ENCODE peak calls at places on chromosomes 4 and X, in eight cellular contexts. One of them, this sample, is unnamed. For H4K20me1, the result is how much of the 10 kb centered on the place peaks cover.

GRCh38 chr4:185309770-185310169 is 86.0 kb downstream of the LRP2BP start:
- DNase-seq in OCI-LY7: peak
- DNase-seq in MM.1S: peak
- DNase-seq in HCT116: no peak
- DNase-seq in PC-3: no peak
- DNase-seq in hepatocyte: no peak
- DNase-seq in GM23248: no peak
- DNase-seq in GM23338: no peak
- DNase-seq in this sample: no peak

GRCh38 chr4:8649631-8650261 is 57.2 kb downstream of the CPZ start:
- DNase-seq in OCI-LY7: no peak
- DNase-seq in MM.1S: no peak
- DNase-seq in HCT116: no peak
- DNase-seq in PC-3: no peak
- DNase-seq in hepatocyte: no peak
- DNase-seq in GM23248: no peak
- DNase-seq in GM23338: no peak
- DNase-seq in this sample: no peak

GRCh38 chr4:13543648-13544555 is at the start of gene NKX3-2:
- DNase-seq in OCI-LY7: no peak
- DNase-seq in MM.1S: no peak
- DNase-seq in HCT116: no peak
- DNase-seq in PC-3: peak
- DNase-seq in hepatocyte: peak
- DNase-seq in GM23248: peak
- DNase-seq in GM23338: peak
- DNase-seq in this sample: peak

GRCh38 chr4:177367336-177367735 is 57.7 kb downstream of the NEIL3 start:
- DNase-seq in OCI-LY7: peak
- DNase-seq in MM.1S: no peak
- DNase-seq in HCT116: no peak
- DNase-seq in PC-3: peak
- DNase-seq in hepatocyte: no peak
- DNase-seq in GM23248: peak
- DNase-seq in GM23338: peak
- DNase-seq in this sample: peak

GRCh38 chr4:173181769-173182374 is 13.3 kb downstream of the GALNT7 start:
- DNase-seq in OCI-LY7: no peak
- DNase-seq in MM.1S: no peak
- DNase-seq in HCT116: peak
- DNase-seq in PC-3: peak
- DNase-seq in hepatocyte: no peak
- DNase-seq in GM23248: peak
- DNase-seq in GM23338: no peak
- DNase-seq in this sample: no peak

GRCh38 chrX:11458175-11458574 is 165.0 kb downstream of the AMELX start:
- DNase-seq in OCI-LY7: no peak
- DNase-seq in MM.1S: no peak
- DNase-seq in HCT116: no peak
- DNase-seq in PC-3: peak
- DNase-seq in hepatocyte: no peak
- DNase-seq in GM23248: peak
- DNase-seq in GM23338: no peak
- DNase-seq in this sample: no peak

GRCh38 chrX:69424910-69425309 is 79.2 kb upstream of the NALF2 start:
- DNase-seq in OCI-LY7: no peak
- DNase-seq in MM.1S: no peak
- DNase-seq in HCT116: no peak
- DNase-seq in PC-3: no peak
- DNase-seq in hepatocyte: no peak
- DNase-seq in GM23248: no peak
- DNase-seq in GM23338: no peak
- DNase-seq in this sample: no peak

GRCh38 chrX:151151668-151152267 is 24.6 kb upstream of the GPR50 start:
- DNase-seq in OCI-LY7: peak
- DNase-seq in MM.1S: peak
- DNase-seq in HCT116: peak
- DNase-seq in PC-3: peak
- DNase-seq in hepatocyte: peak
- DNase-seq in GM23248: peak
- DNase-seq in GM23338: peak
- DNase-seq in this sample: peak

GRCh38 chrX:82816001-82816400 is 692.1 kb upstream of the POU3F4 start:
- DNase-seq in OCI-LY7: no peak
- DNase-seq in MM.1S: no peak
- DNase-seq in HCT116: no peak
- DNase-seq in PC-3: peak
- DNase-seq in hepatocyte: no peak
- DNase-seq in GM23248: no peak
- DNase-seq in GM23338: no peak
- DNase-seq in this sample: no peak

GRCh38 chr4:182537031-182537617 is 293.9 kb downstream of the TENM3 start:
- DNase-seq in OCI-LY7: no peak
- DNase-seq in MM.1S: no peak
- DNase-seq in HCT116: no peak
- DNase-seq in PC-3: no peak
- DNase-seq in hepatocyte: no peak
- DNase-seq in GM23248: no peak
- DNase-seq in GM23338: no peak
- DNase-seq in this sample: no peak

GRCh38 chr4:25113915-25114904 is 46.0 kb downstream of the SEPSECS start:
- DNase-seq in OCI-LY7: no peak
- DNase-seq in MM.1S: no peak
- DNase-seq in HCT116: no peak
- DNase-seq in PC-3: peak
- DNase-seq in hepatocyte: no peak
- DNase-seq in GM23248: peak
- DNase-seq in GM23338: no peak
- DNase-seq in this sample: no peak

GRCh38 chr4:165588534-165589310 is 209.9 kb downstream of the CPE start:
- DNase-seq in OCI-LY7: no peak
- DNase-seq in MM.1S: no peak
- DNase-seq in HCT116: no peak
- DNase-seq in PC-3: no peak
- DNase-seq in hepatocyte: no peak
- DNase-seq in GM23248: no peak
- DNase-seq in GM23338: no peak
- DNase-seq in this sample: no peak

GRCh38 chr4:77994194-77994721 is 62.9 kb upstream of the FRAS1 start:
- DNase-seq in OCI-LY7: peak
- DNase-seq in MM.1S: peak
- DNase-seq in HCT116: peak
- DNase-seq in PC-3: peak
- DNase-seq in hepatocyte: peak
- DNase-seq in GM23248: peak
- DNase-seq in GM23338: peak
- DNase-seq in this sample: peak

GRCh38 chrX:107624893-107625292 is 3.4 kb upstream of the PRPS1 start:
- DNase-seq in OCI-LY7: no peak
- DNase-seq in MM.1S: no peak
- DNase-seq in HCT116: no peak
- DNase-seq in PC-3: no peak
- DNase-seq in hepatocyte: no peak
- DNase-seq in GM23248: no peak
- DNase-seq in GM23338: no peak
- DNase-seq in this sample: no peak

GRCh38 chr4:2834001-2834921 is 9.4 kb upstream of the ADD1 start:
- DNase-seq in OCI-LY7: no peak
- DNase-seq in MM.1S: no peak
- DNase-seq in HCT116: no peak
- DNase-seq in PC-3: no peak
- DNase-seq in hepatocyte: peak
- DNase-seq in GM23248: no peak
- DNase-seq in GM23338: no peak
- DNase-seq in this sample: no peak

GRCh38 chr4:2832309-2832980 is 11.2 kb upstream of the ADD1 start:
- DNase-seq in OCI-LY7: peak
- DNase-seq in MM.1S: no peak
- DNase-seq in HCT116: no peak
- DNase-seq in PC-3: no peak
- DNase-seq in hepatocyte: no peak
- DNase-seq in GM23248: no peak
- DNase-seq in GM23338: no peak
- DNase-seq in this sample: no peak

GRCh38 chr4:2832981-2833670 is 10.5 kb upstream of the ADD1 start:
- DNase-seq in OCI-LY7: no peak
- DNase-seq in MM.1S: no peak
- DNase-seq in HCT116: no peak
- DNase-seq in PC-3: no peak
- DNase-seq in hepatocyte: no peak
- DNase-seq in GM23248: no peak
- DNase-seq in GM23338: no peak
- DNase-seq in this sample: no peak

GRCh38 chr4:2831611-2832308 is 11.9 kb upstream of the ADD1 start:
- DNase-seq in OCI-LY7: no peak
- DNase-seq in MM.1S: no peak
- DNase-seq in HCT116: no peak
- DNase-seq in PC-3: no peak
- DNase-seq in hepatocyte: no peak
- DNase-seq in GM23248: no peak
- DNase-seq in GM23338: no peak
- DNase-seq in this sample: no peak

DNA sequence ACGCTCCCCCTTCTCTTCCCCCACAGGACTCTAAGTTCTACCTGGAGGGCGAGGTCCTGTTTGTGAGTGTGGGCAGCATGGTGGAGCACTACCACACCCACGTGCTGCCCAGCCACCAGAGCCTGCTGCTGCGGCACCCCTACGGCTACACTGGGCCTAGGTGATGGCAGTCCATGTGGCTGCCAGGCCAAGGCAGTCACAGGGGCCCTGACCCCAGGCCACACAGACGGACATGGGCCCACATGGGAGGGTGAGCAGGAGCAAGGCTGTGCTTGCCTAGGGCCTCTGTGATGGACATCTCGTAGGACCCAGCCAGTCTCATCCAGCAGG is 10.0 kb upstream of the ADD1 start:
- DNase-seq in OCI-LY7: no peak
- DNase-seq in MM.1S: no peak
- DNase-seq in HCT116: no peak
- DNase-seq in PC-3: no peak
- DNase-seq in hepatocyte: peak
- DNase-seq in GM23248: no peak
- DNase-seq in GM23338: no peak
- DNase-seq in this sample: no peak
- H4K20me1 ChIP-seq in OCI-LY7: under half
- H4K20me1 ChIP-seq in MM.1S: under half
- H4K20me1 ChIP-seq in HCT116: under half
- H4K20me1 ChIP-seq in PC-3: under half
- H4K20me1 ChIP-seq in hepatocyte: under half
- H4K20me1 ChIP-seq in GM23248: under half
- H4K20me1 ChIP-seq in GM23338: under half
- H4K20me1 ChIP-seq in this sample: under half

GRCh38 chrX:40964633-40965586 is 120.3 kb upstream of the USP9X start:
- DNase-seq in OCI-LY7: no peak
- DNase-seq in MM.1S: peak
- DNase-seq in HCT116: no peak
- DNase-seq in PC-3: no peak
- DNase-seq in hepatocyte: no peak
- DNase-seq in GM23248: no peak
- DNase-seq in GM23338: no peak
- DNase-seq in this sample: no peak
- H3K27ac ChIP-seq in OCI-LY7: no peak
- H3K27ac ChIP-seq in MM.1S: peak
- H3K27ac ChIP-seq in HCT116: no peak
- H3K27ac ChIP-seq in PC-3: no peak
- H3K27ac ChIP-seq in hepatocyte: no peak
- H3K27ac ChIP-seq in GM23248: no peak
- H3K27ac ChIP-seq in GM23338: no peak
- H3K27ac ChIP-seq in this sample: no peak

DNA sequence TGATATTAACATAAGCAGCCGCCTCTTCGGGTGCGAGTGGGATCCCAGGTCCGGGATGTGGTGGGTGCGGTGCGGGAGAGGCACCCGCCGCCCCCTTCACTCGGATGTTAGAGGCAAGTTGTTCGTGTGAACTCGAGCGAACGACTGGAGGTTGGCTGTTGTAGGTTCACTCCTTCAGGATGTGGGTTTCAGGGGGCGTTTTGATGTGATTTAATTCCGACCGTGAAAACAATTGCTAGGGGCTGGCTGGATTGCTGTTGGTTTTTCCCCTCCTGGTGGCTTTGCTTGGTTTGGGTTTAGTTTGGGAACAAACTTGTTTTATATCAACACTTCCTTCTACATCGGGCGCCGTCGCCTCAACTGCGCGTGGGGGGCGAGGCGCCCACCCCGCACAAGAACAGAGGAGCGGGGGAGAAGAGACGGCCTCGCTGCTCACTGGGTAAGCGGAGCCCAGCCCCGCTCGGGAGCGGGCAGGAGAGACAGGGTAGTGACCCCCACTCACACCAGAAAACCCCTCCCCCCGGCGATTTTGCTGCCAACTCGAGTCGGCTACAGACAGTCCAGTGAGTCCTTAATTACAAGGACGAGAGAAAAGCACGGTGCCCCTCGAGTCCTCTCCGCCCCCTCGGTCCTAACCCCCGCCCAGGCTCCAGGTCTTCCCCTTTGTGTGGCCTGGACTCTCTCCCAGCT is 3.0 kb upstream of the LEF1 start:
- DNase-seq in OCI-LY7: no peak
- DNase-seq in MM.1S: no peak
- DNase-seq in HCT116: no peak
- DNase-seq in PC-3: no peak
- DNase-seq in hepatocyte: no peak
- DNase-seq in GM23248: no peak
- DNase-seq in GM23338: peak
- DNase-seq in this sample: peak
- TF ChIP-seq EZH2phosphoT487 in OCI-LY7: peak
- TF ChIP-seq EZH2phosphoT487 in MM.1S: no peak
- TF ChIP-seq EZH2phosphoT487 in HCT116: no peak
- TF ChIP-seq EZH2phosphoT487 in PC-3: no peak
- TF ChIP-seq EZH2phosphoT487 in hepatocyte: peak
- TF ChIP-seq EZH2phosphoT487 in GM23248: no peak
- TF ChIP-seq EZH2phosphoT487 in GM23338: no peak
- TF ChIP-seq EZH2phosphoT487 in this sample: peak

GRCh38 chr4:118775405-118775804 is 60.5 kb downstream of the SEC24D start:
- DNase-seq in OCI-LY7: no peak
- DNase-seq in MM.1S: no peak
- DNase-seq in HCT116: no peak
- DNase-seq in PC-3: no peak
- DNase-seq in hepatocyte: no peak
- DNase-seq in GM23248: no peak
- DNase-seq in GM23338: no peak
- DNase-seq in this sample: no peak

GRCh38 chr4:118772149-118773081 is 63.5 kb downstream of the SEC24D start:
- DNase-seq in OCI-LY7: peak
- DNase-seq in MM.1S: peak
- DNase-seq in HCT116: peak
- DNase-seq in PC-3: peak
- DNase-seq in hepatocyte: peak
- DNase-seq in GM23248: peak
- DNase-seq in GM23338: peak
- DNase-seq in this sample: peak

GRCh38 chr4:118774321-118774720 is 61.6 kb downstream of the SEC24D start:
- DNase-seq in OCI-LY7: no peak
- DNase-seq in MM.1S: no peak
- DNase-seq in HCT116: no peak
- DNase-seq in PC-3: no peak
- DNase-seq in hepatocyte: no peak
- DNase-seq in GM23248: no peak
- DNase-seq in GM23338: no peak
- DNase-seq in this sample: no peak

GRCh38 chr4:118774989-118775388 is 60.9 kb downstream of the SEC24D start:
- DNase-seq in OCI-LY7: no peak
- DNase-seq in MM.1S: no peak
- DNase-seq in HCT116: no peak
- DNase-seq in PC-3: peak
- DNase-seq in hepatocyte: no peak
- DNase-seq in GM23248: peak
- DNase-seq in GM23338: no peak
- DNase-seq in this sample: no peak

GRCh38 chr4:118773082-118773792 is 62.7 kb downstream of the SEC24D start:
- DNase-seq in OCI-LY7: no peak
- DNase-seq in MM.1S: no peak
- DNase-seq in HCT116: no peak
- DNase-seq in PC-3: no peak
- DNase-seq in hepatocyte: no peak
- DNase-seq in GM23248: peak
- DNase-seq in GM23338: no peak
- DNase-seq in this sample: no peak
- H4K20me1 ChIP-seq in OCI-LY7: under half
- H4K20me1 ChIP-seq in MM.1S: under half
- H4K20me1 ChIP-seq in HCT116: under half
- H4K20me1 ChIP-seq in PC-3: under half
- H4K20me1 ChIP-seq in hepatocyte: under half
- H4K20me1 ChIP-seq in GM23248: under half
- H4K20me1 ChIP-seq in GM23338: under half
- H4K20me1 ChIP-seq in this sample: under half

This sample was measured in neural progenitor cell.